ENCODE peak calls at places on chromosome 7, in five cellular contexts. E is mesenchymal stem cell, X is cardiac muscle cell, Z is PC-3, K is pancreas. T is an unnamed sample.

GRCh38 chr7:74479961-74480829 is 26.5 kb downstream of the GTF2IRD1 start:
- DNase-seq in Z (no peak), E (peak; percentile 96), K (peak; percentile 89), X (peak; percentile 86), T (no peak)

GRCh38 chr7:9407816-9408215 is 974.4 kb downstream of the NXPH1 start:
- DNase-seq in Z (peak; percentile 45), E (peak; percentile 60), K (no peak), X (no peak), T (no peak)

GRCh38 chr7:155824195-155824915 is 12.1 kb upstream of the SHH start:
- DNase-seq in Z (peak; percentile 85), K (no peak), E (no peak), X (peak; percentile 27), T (no peak)

GRCh38 chr7:12287886-12288285 is 76.8 kb downstream of the TMEM106B start:
- DNase-seq in Z (no peak), X (no peak), K (no peak), E (no peak), T (no peak)

GRCh38 chr7:8579661-8580060 is 146.3 kb downstream of the NXPH1 start:
- DNase-seq in Z (no peak), X (no peak), K (no peak), E (no peak), T (no peak)

GRCh38 chr7:93889261-93889660 is 1.3 kb downstream of the TFPI2 start:
- DNase-seq in K (no peak), Z (peak; percentile 87), E (peak; percentile 47), X (peak; percentile 70), T (no peak)

GRCh38 chr7:54944179-54944578 is 74.6 kb upstream of the EGFR start:
- DNase-seq in K (no peak), Z (peak; percentile 24), X (peak; percentile 40), E (no peak), T (no peak)

GRCh38 chr7:136016649-136017395 is 39.7 kb upstream of the MTPN start:
- DNase-seq in E (no peak), K (no peak), Z (no peak), X (no peak), T (no peak)

GRCh38 chr7:117008849-117009531 is 55.7 kb downstream of the ST7 start:
- DNase-seq in K (no peak), X (peak; percentile 76), E (peak; percentile 87), Z (peak; percentile 71), T (no peak)

GRCh38 chr7:105876964-105877601 is 684 bp upstream of the ATXN7L1 start:
- DNase-seq in K (peak; percentile 69), Z (peak; percentile 77), E (peak; percentile 67), X (peak; percentile 62), T (peak; percentile 81)

GRCh38 chr7:95628831-95629439 is 32.6 kb upstream of the PDK4 start:
- DNase-seq in K (no peak), E (peak; percentile 59), Z (no peak), X (peak; percentile 50), T (no peak)
- H3K4me3 ChIP-seq in K (no peak overlapping the region), E (no peak overlapping the region), Z (no peak overlapping the region), X (no peak overlapping the region), T (no peak overlapping the region)

GRCh38 chr7:100878685-100879084 is 3.8 kb downstream of the SRRT start:
- DNase-seq in K (no peak), Z (no peak), X (no peak), E (no peak), T (no peak)

GRCh38 chr7:100879685-100880261 is 4.9 kb downstream of the SRRT start:
- DNase-seq in E (no peak), K (no peak), Z (no peak), X (no peak), T (no peak)

GRCh38 chr7:100880645-100881044 is 5.7 kb downstream of the SRRT start:
- DNase-seq in Z (no peak), E (no peak), K (no peak), X (no peak), T (no peak)

GRCh38 chr7:100875356-100875751 is 451 bp downstream of the SRRT start:
- DNase-seq in X (no peak), E (no peak), Z (peak; percentile 20), K (no peak), T (peak; percentile 54)

DNA sequence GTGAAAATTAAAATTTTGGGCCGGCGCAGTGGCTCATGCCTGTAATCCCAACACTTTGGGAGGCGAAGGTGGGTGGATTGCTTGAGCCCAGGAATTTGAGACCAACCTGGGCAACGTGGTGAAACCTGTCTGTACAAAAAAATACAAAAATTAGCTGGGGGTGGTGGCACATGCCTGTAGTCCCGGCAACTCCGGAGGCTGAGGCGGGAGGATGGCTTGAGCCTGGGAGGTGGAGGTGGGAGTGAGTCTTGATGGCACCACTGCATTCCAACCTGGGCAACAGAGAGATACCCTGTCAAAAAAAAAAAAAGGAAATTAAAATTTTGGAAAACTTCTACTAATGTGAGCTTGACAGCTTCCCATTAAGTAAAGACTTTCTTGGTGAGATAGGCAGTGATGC is 3.1 kb downstream of the SRRT start:
- DNase-seq in K (no peak), E (no peak), Z (no peak), X (no peak), T (no peak)
- H3K36me3 ChIP-seq in K (peaks cover 16% of the 10 kb centered on the region), E (peaks cover 63% of the 10 kb centered on the region), Z (peaks cover 52% of the 10 kb centered on the region), X (peaks cover 31% of the 10 kb centered on the region), T (peaks cover 3% of the 10 kb centered on the region)

GRCh38 chr7:158409120-158409519 is 178.5 kb downstream of the PTPRN2 start:
- DNase-seq in K (no peak), E (no peak), X (no peak), Z (no peak), T (no peak)
- H3K9me3 ChIP-seq in K (no peaks in the 10 kb centered on the region), E (no peaks in the 10 kb centered on the region), X (no peaks in the 10 kb centered on the region), Z (no peaks in the 10 kb centered on the region), T (no peaks in the 10 kb centered on the region)

DNA sequence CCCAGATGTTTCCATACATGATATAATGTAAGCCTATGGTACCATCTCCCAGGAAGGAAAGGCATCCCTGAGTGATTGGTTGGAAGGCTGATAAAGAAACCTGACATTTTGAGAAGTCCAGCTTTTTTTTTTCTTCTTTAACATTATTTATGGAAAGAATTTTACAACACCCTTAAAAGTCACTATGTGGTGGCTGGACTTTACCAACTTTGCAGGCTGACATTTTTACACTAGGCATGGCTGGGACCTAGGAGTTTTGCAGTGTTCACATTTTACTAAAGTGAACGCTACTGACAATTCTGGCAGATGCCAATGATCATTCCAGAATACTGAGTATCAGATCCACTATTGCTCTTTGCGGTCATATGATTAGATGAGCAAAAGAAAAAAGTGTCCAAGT is 239.9 kb downstream of the GLI3 start:
- DNase-seq in E (no peak), K (no peak), X (no peak), Z (no peak), T (no peak)
- H3K4me3 ChIP-seq in E (no peak overlapping the region), K (no peak overlapping the region), X (no peak overlapping the region), Z (peak overlapping the region; percentile 60), T (no peak overlapping the region)

GRCh38 chr7:50207251-50207564 is 97.3 kb upstream of the IKZF1 start:
- DNase-seq in E (no peak), X (no peak), Z (no peak), K (no peak), T (no peak)
- H3K36me3 ChIP-seq in E (no peaks in the 10 kb centered on the region), X (no peaks in the 10 kb centered on the region), Z (no peaks in the 10 kb centered on the region), K (no peaks in the 10 kb centered on the region), T (no peaks in the 10 kb centered on the region)

T was measured in Caco-2.